ENCODE peak calls at places on chromosome 15, in seven cellular contexts. One of them, this sample, is unnamed.

GRCh38 chr15:40190591-40190990 is 29.7 kb downstream of the BUB1B start:
- DNase-seq in GM19239: no peak
- DNase-seq in neuronal stem cell: no peak
- DNase-seq in stimulated activated CD8-positive, alpha-beta memory T cell treated with anti-CD3 and anti-CD28 coated beads, Interleukin-12 subunit alpha, Interleukin-12 subunit beta, amount 100 ng/mL, for 4 hours: no peak
- DNase-seq in mesenteric fat pad: no peak
- DNase-seq in stimulated activated CD4-positive, alpha-beta T cell treated with anti-CD3 and anti-CD28 coated beads, Interleukin-2, amount 100 ng/mL, for 48 hours: no peak
- DNase-seq in iPS-NIHi11: no peak
- DNase-seq in this sample: no peak

GRCh38 chr15:55615445-55615844 is 27.3 kb upstream of the PYGO1 start:
- DNase-seq in GM19239: no peak
- DNase-seq in neuronal stem cell: no peak
- DNase-seq in stimulated activated CD8-positive, alpha-beta memory T cell treated with anti-CD3 and anti-CD28 coated beads, Interleukin-12 subunit alpha, Interleukin-12 subunit beta, amount 100 ng/mL, for 4 hours: no peak
- DNase-seq in mesenteric fat pad: no peak
- DNase-seq in stimulated activated CD4-positive, alpha-beta T cell treated with anti-CD3 and anti-CD28 coated beads, Interleukin-2, amount 100 ng/mL, for 48 hours: no peak
- DNase-seq in iPS-NIHi11: no peak
- DNase-seq in this sample: no peak

GRCh38 chr15:48325400-48325799 is 5.8 kb upstream of the DUT start:
- DNase-seq in GM19239: no peak
- DNase-seq in neuronal stem cell: no peak
- DNase-seq in stimulated activated CD8-positive, alpha-beta memory T cell treated with anti-CD3 and anti-CD28 coated beads, Interleukin-12 subunit alpha, Interleukin-12 subunit beta, amount 100 ng/mL, for 4 hours: no peak
- DNase-seq in mesenteric fat pad: no peak
- DNase-seq in stimulated activated CD4-positive, alpha-beta T cell treated with anti-CD3 and anti-CD28 coated beads, Interleukin-2, amount 100 ng/mL, for 48 hours: no peak
- DNase-seq in iPS-NIHi11: no peak
- DNase-seq in this sample: no peak

GRCh38 chr15:95669146-95669922 is 661.2 kb upstream of the NR2F2 start:
- DNase-seq in GM19239: no peak
- DNase-seq in neuronal stem cell: no peak
- DNase-seq in stimulated activated CD8-positive, alpha-beta memory T cell treated with anti-CD3 and anti-CD28 coated beads, Interleukin-12 subunit alpha, Interleukin-12 subunit beta, amount 100 ng/mL, for 4 hours: no peak
- DNase-seq in mesenteric fat pad: no peak
- DNase-seq in stimulated activated CD4-positive, alpha-beta T cell treated with anti-CD3 and anti-CD28 coated beads, Interleukin-2, amount 100 ng/mL, for 48 hours: no peak
- DNase-seq in iPS-NIHi11: no peak
- DNase-seq in this sample: no peak

GRCh38 chr15:74406992-74407705 is 26.6 kb downstream of the SEMA7A start:
- DNase-seq in GM19239: no peak
- DNase-seq in neuronal stem cell: peak; percentile 56
- DNase-seq in stimulated activated CD8-positive, alpha-beta memory T cell treated with anti-CD3 and anti-CD28 coated beads, Interleukin-12 subunit alpha, Interleukin-12 subunit beta, amount 100 ng/mL, for 4 hours: no peak
- DNase-seq in mesenteric fat pad: no peak
- DNase-seq in stimulated activated CD4-positive, alpha-beta T cell treated with anti-CD3 and anti-CD28 coated beads, Interleukin-2, amount 100 ng/mL, for 48 hours: no peak
- DNase-seq in iPS-NIHi11: peak; percentile 84
- DNase-seq in this sample: no peak

GRCh38 chr15:78264304-78265136 is at the start of gene DNAJA4:
- DNase-seq in GM19239: peak; percentile 57
- DNase-seq in neuronal stem cell: no peak
- DNase-seq in stimulated activated CD8-positive, alpha-beta memory T cell treated with anti-CD3 and anti-CD28 coated beads, Interleukin-12 subunit alpha, Interleukin-12 subunit beta, amount 100 ng/mL, for 4 hours: peak; percentile 48
- DNase-seq in mesenteric fat pad: no peak
- DNase-seq in stimulated activated CD4-positive, alpha-beta T cell treated with anti-CD3 and anti-CD28 coated beads, Interleukin-2, amount 100 ng/mL, for 48 hours: peak; percentile 47
- DNase-seq in iPS-NIHi11: peak; percentile 77
- DNase-seq in this sample: peak; percentile 54

GRCh38 chr15:63948971-63949370 is 97.3 kb downstream of the DAPK2 start:
- DNase-seq in GM19239: no peak
- DNase-seq in neuronal stem cell: no peak
- DNase-seq in stimulated activated CD8-positive, alpha-beta memory T cell treated with anti-CD3 and anti-CD28 coated beads, Interleukin-12 subunit alpha, Interleukin-12 subunit beta, amount 100 ng/mL, for 4 hours: no peak
- DNase-seq in mesenteric fat pad: no peak
- DNase-seq in stimulated activated CD4-positive, alpha-beta T cell treated with anti-CD3 and anti-CD28 coated beads, Interleukin-2, amount 100 ng/mL, for 48 hours: no peak
- DNase-seq in iPS-NIHi11: no peak
- DNase-seq in this sample: no peak

GRCh38 chr15:101108458-101108775 is 143.4 kb downstream of the CHSY1 start:
- DNase-seq in GM19239: no peak
- DNase-seq in neuronal stem cell: no peak
- DNase-seq in stimulated activated CD8-positive, alpha-beta memory T cell treated with anti-CD3 and anti-CD28 coated beads, Interleukin-12 subunit alpha, Interleukin-12 subunit beta, amount 100 ng/mL, for 4 hours: no peak
- DNase-seq in mesenteric fat pad: no peak
- DNase-seq in stimulated activated CD4-positive, alpha-beta T cell treated with anti-CD3 and anti-CD28 coated beads, Interleukin-2, amount 100 ng/mL, for 48 hours: no peak
- DNase-seq in iPS-NIHi11: no peak
- DNase-seq in this sample: no peak

GRCh38 chr15:77107531-77108355 is 36.8 kb upstream of the TSPAN3 start:
- DNase-seq in GM19239: peak; percentile 40
- DNase-seq in neuronal stem cell: peak; percentile 53
- DNase-seq in stimulated activated CD8-positive, alpha-beta memory T cell treated with anti-CD3 and anti-CD28 coated beads, Interleukin-12 subunit alpha, Interleukin-12 subunit beta, amount 100 ng/mL, for 4 hours: no peak
- DNase-seq in mesenteric fat pad: no peak
- DNase-seq in stimulated activated CD4-positive, alpha-beta T cell treated with anti-CD3 and anti-CD28 coated beads, Interleukin-2, amount 100 ng/mL, for 48 hours: peak; percentile 17
- DNase-seq in iPS-NIHi11: peak; percentile 82
- DNase-seq in this sample: no peak

GRCh38 chr15:84702961-84703482 is 12.9 kb downstream of the SEC11A start:
- DNase-seq in GM19239: no peak
- DNase-seq in neuronal stem cell: no peak
- DNase-seq in stimulated activated CD8-positive, alpha-beta memory T cell treated with anti-CD3 and anti-CD28 coated beads, Interleukin-12 subunit alpha, Interleukin-12 subunit beta, amount 100 ng/mL, for 4 hours: no peak
- DNase-seq in mesenteric fat pad: no peak
- DNase-seq in stimulated activated CD4-positive, alpha-beta T cell treated with anti-CD3 and anti-CD28 coated beads, Interleukin-2, amount 100 ng/mL, for 48 hours: no peak
- DNase-seq in iPS-NIHi11: no peak
- DNase-seq in this sample: no peak

GRCh38 chr15:64808785-64809453 is 16.5 kb downstream of the PIF1 start:
- DNase-seq in GM19239: no peak
- DNase-seq in neuronal stem cell: no peak
- DNase-seq in stimulated activated CD8-positive, alpha-beta memory T cell treated with anti-CD3 and anti-CD28 coated beads, Interleukin-12 subunit alpha, Interleukin-12 subunit beta, amount 100 ng/mL, for 4 hours: no peak
- DNase-seq in mesenteric fat pad: no peak
- DNase-seq in stimulated activated CD4-positive, alpha-beta T cell treated with anti-CD3 and anti-CD28 coated beads, Interleukin-2, amount 100 ng/mL, for 48 hours: no peak
- DNase-seq in iPS-NIHi11: peak; percentile 58
- DNase-seq in this sample: no peak

GRCh38 chr15:83654379-83655236 is 685 bp downstream of the ADAMTSL3 start:
- DNase-seq in GM19239: no peak
- DNase-seq in neuronal stem cell: no peak
- DNase-seq in stimulated activated CD8-positive, alpha-beta memory T cell treated with anti-CD3 and anti-CD28 coated beads, Interleukin-12 subunit alpha, Interleukin-12 subunit beta, amount 100 ng/mL, for 4 hours: no peak
- DNase-seq in mesenteric fat pad: no peak
- DNase-seq in stimulated activated CD4-positive, alpha-beta T cell treated with anti-CD3 and anti-CD28 coated beads, Interleukin-2, amount 100 ng/mL, for 48 hours: no peak
- DNase-seq in iPS-NIHi11: peak; percentile 66
- DNase-seq in this sample: no peak

GRCh38 chr15:83323296-83323711 is 38.8 kb upstream of the BNC1 start:
- DNase-seq in GM19239: no peak
- DNase-seq in neuronal stem cell: no peak
- DNase-seq in stimulated activated CD8-positive, alpha-beta memory T cell treated with anti-CD3 and anti-CD28 coated beads, Interleukin-12 subunit alpha, Interleukin-12 subunit beta, amount 100 ng/mL, for 4 hours: no peak
- DNase-seq in mesenteric fat pad: no peak
- DNase-seq in stimulated activated CD4-positive, alpha-beta T cell treated with anti-CD3 and anti-CD28 coated beads, Interleukin-2, amount 100 ng/mL, for 48 hours: no peak
- DNase-seq in iPS-NIHi11: no peak
- DNase-seq in this sample: no peak

GRCh38 chr15:37035349-37035748 is 65.0 kb downstream of the MEIS2 start:
- DNase-seq in GM19239: no peak
- DNase-seq in neuronal stem cell: no peak
- DNase-seq in stimulated activated CD8-positive, alpha-beta memory T cell treated with anti-CD3 and anti-CD28 coated beads, Interleukin-12 subunit alpha, Interleukin-12 subunit beta, amount 100 ng/mL, for 4 hours: no peak
- DNase-seq in mesenteric fat pad: no peak
- DNase-seq in stimulated activated CD4-positive, alpha-beta T cell treated with anti-CD3 and anti-CD28 coated beads, Interleukin-2, amount 100 ng/mL, for 48 hours: no peak
- DNase-seq in iPS-NIHi11: no peak
- DNase-seq in this sample: no peak

GRCh38 chr15:74384566-74385441 is 17.4 kb upstream of the CYP11A1 start:
- DNase-seq in GM19239: peak; percentile 78
- DNase-seq in neuronal stem cell: no peak
- DNase-seq in stimulated activated CD8-positive, alpha-beta memory T cell treated with anti-CD3 and anti-CD28 coated beads, Interleukin-12 subunit alpha, Interleukin-12 subunit beta, amount 100 ng/mL, for 4 hours: no peak
- DNase-seq in mesenteric fat pad: no peak
- DNase-seq in stimulated activated CD4-positive, alpha-beta T cell treated with anti-CD3 and anti-CD28 coated beads, Interleukin-2, amount 100 ng/mL, for 48 hours: no peak
- DNase-seq in iPS-NIHi11: no peak
- DNase-seq in this sample: no peak

GRCh38 chr15:63044077-63044644 is 1.6 kb downstream of the TPM1 start:
- DNase-seq in GM19239: no peak
- DNase-seq in neuronal stem cell: no peak
- DNase-seq in stimulated activated CD8-positive, alpha-beta memory T cell treated with anti-CD3 and anti-CD28 coated beads, Interleukin-12 subunit alpha, Interleukin-12 subunit beta, amount 100 ng/mL, for 4 hours: no peak
- DNase-seq in mesenteric fat pad: no peak
- DNase-seq in stimulated activated CD4-positive, alpha-beta T cell treated with anti-CD3 and anti-CD28 coated beads, Interleukin-2, amount 100 ng/mL, for 48 hours: no peak
- DNase-seq in iPS-NIHi11: no peak
- DNase-seq in this sample: no peak

GRCh38 chr15:42118650-42119531 is 24.5 kb upstream of the PLA2G4D start:
- DNase-seq in GM19239: no peak
- DNase-seq in neuronal stem cell: no peak
- DNase-seq in stimulated activated CD8-positive, alpha-beta memory T cell treated with anti-CD3 and anti-CD28 coated beads, Interleukin-12 subunit alpha, Interleukin-12 subunit beta, amount 100 ng/mL, for 4 hours: no peak
- DNase-seq in mesenteric fat pad: no peak
- DNase-seq in stimulated activated CD4-positive, alpha-beta T cell treated with anti-CD3 and anti-CD28 coated beads, Interleukin-2, amount 100 ng/mL, for 48 hours: no peak
- DNase-seq in iPS-NIHi11: peak; percentile 50
- DNase-seq in this sample: no peak

GRCh38 chr15:96072821-96073220 is 257.7 kb upstream of the NR2F2 start:
- DNase-seq in GM19239: no peak
- DNase-seq in neuronal stem cell: no peak
- DNase-seq in stimulated activated CD8-positive, alpha-beta memory T cell treated with anti-CD3 and anti-CD28 coated beads, Interleukin-12 subunit alpha, Interleukin-12 subunit beta, amount 100 ng/mL, for 4 hours: no peak
- DNase-seq in mesenteric fat pad: no peak
- DNase-seq in stimulated activated CD4-positive, alpha-beta T cell treated with anti-CD3 and anti-CD28 coated beads, Interleukin-2, amount 100 ng/mL, for 48 hours: no peak
- DNase-seq in iPS-NIHi11: no peak
- DNase-seq in this sample: no peak

GRCh38 chr15:73996939-73997338 is 2.4 kb downstream of the PML start:
- DNase-seq in GM19239: peak; percentile 52
- DNase-seq in neuronal stem cell: no peak
- DNase-seq in stimulated activated CD8-positive, alpha-beta memory T cell treated with anti-CD3 and anti-CD28 coated beads, Interleukin-12 subunit alpha, Interleukin-12 subunit beta, amount 100 ng/mL, for 4 hours: no peak
- DNase-seq in mesenteric fat pad: no peak
- DNase-seq in stimulated activated CD4-positive, alpha-beta T cell treated with anti-CD3 and anti-CD28 coated beads, Interleukin-2, amount 100 ng/mL, for 48 hours: no peak
- DNase-seq in iPS-NIHi11: no peak
- DNase-seq in this sample: no peak

GRCh38 chr15:44775923-44776322 is 39.6 kb downstream of the TRIM69 start:
- DNase-seq in GM19239: no peak
- DNase-seq in neuronal stem cell: no peak
- DNase-seq in stimulated activated CD8-positive, alpha-beta memory T cell treated with anti-CD3 and anti-CD28 coated beads, Interleukin-12 subunit alpha, Interleukin-12 subunit beta, amount 100 ng/mL, for 4 hours: no peak
- DNase-seq in mesenteric fat pad: no peak
- DNase-seq in stimulated activated CD4-positive, alpha-beta T cell treated with anti-CD3 and anti-CD28 coated beads, Interleukin-2, amount 100 ng/mL, for 48 hours: no peak
- DNase-seq in iPS-NIHi11: no peak
- DNase-seq in this sample: no peak

GRCh38 chr15:63843901-63844317 is 10.2 kb upstream of the HERC1 start:
- DNase-seq in GM19239: no peak
- DNase-seq in neuronal stem cell: no peak
- DNase-seq in stimulated activated CD8-positive, alpha-beta memory T cell treated with anti-CD3 and anti-CD28 coated beads, Interleukin-12 subunit alpha, Interleukin-12 subunit beta, amount 100 ng/mL, for 4 hours: no peak
- DNase-seq in mesenteric fat pad: no peak
- DNase-seq in stimulated activated CD4-positive, alpha-beta T cell treated with anti-CD3 and anti-CD28 coated beads, Interleukin-2, amount 100 ng/mL, for 48 hours: no peak
- DNase-seq in iPS-NIHi11: peak; percentile 30
- DNase-seq in this sample: no peak

GRCh38 chr15:28110416-28110975 is 11.4 kb upstream of the OCA2 start:
- DNase-seq in GM19239: no peak
- DNase-seq in neuronal stem cell: no peak
- DNase-seq in stimulated activated CD8-positive, alpha-beta memory T cell treated with anti-CD3 and anti-CD28 coated beads, Interleukin-12 subunit alpha, Interleukin-12 subunit beta, amount 100 ng/mL, for 4 hours: no peak
- DNase-seq in mesenteric fat pad: peak; percentile 26
- DNase-seq in stimulated activated CD4-positive, alpha-beta T cell treated with anti-CD3 and anti-CD28 coated beads, Interleukin-2, amount 100 ng/mL, for 48 hours: no peak
- DNase-seq in iPS-NIHi11: no peak
- DNase-seq in this sample: no peak

GRCh38 chr15:64466408-64467116 is 6.2 kb downstream of the ZNF609 start:
- DNase-seq in GM19239: no peak
- DNase-seq in neuronal stem cell: no peak
- DNase-seq in stimulated activated CD8-positive, alpha-beta memory T cell treated with anti-CD3 and anti-CD28 coated beads, Interleukin-12 subunit alpha, Interleukin-12 subunit beta, amount 100 ng/mL, for 4 hours: no peak
- DNase-seq in mesenteric fat pad: no peak
- DNase-seq in stimulated activated CD4-positive, alpha-beta T cell treated with anti-CD3 and anti-CD28 coated beads, Interleukin-2, amount 100 ng/mL, for 48 hours: no peak
- DNase-seq in iPS-NIHi11: peak; percentile 16
- DNase-seq in this sample: no peak

GRCh38 chr15:53549697-53550315 is 209.7 kb downstream of the WDR72 start:
- DNase-seq in GM19239: no peak
- DNase-seq in neuronal stem cell: no peak
- DNase-seq in stimulated activated CD8-positive, alpha-beta memory T cell treated with anti-CD3 and anti-CD28 coated beads, Interleukin-12 subunit alpha, Interleukin-12 subunit beta, amount 100 ng/mL, for 4 hours: no peak
- DNase-seq in mesenteric fat pad: no peak
- DNase-seq in stimulated activated CD4-positive, alpha-beta T cell treated with anti-CD3 and anti-CD28 coated beads, Interleukin-2, amount 100 ng/mL, for 48 hours: no peak
- DNase-seq in iPS-NIHi11: no peak
- DNase-seq in this sample: no peak

GRCh38 chr15:76994971-76995945 is at the start of gene PSTPIP1:
- DNase-seq in GM19239: peak; percentile 56
- DNase-seq in neuronal stem cell: no peak
- DNase-seq in stimulated activated CD8-positive, alpha-beta memory T cell treated with anti-CD3 and anti-CD28 coated beads, Interleukin-12 subunit alpha, Interleukin-12 subunit beta, amount 100 ng/mL, for 4 hours: no peak
- DNase-seq in mesenteric fat pad: peak; percentile 88
- DNase-seq in stimulated activated CD4-positive, alpha-beta T cell treated with anti-CD3 and anti-CD28 coated beads, Interleukin-2, amount 100 ng/mL, for 48 hours: peak; percentile 62
- DNase-seq in iPS-NIHi11: no peak
- DNase-seq in this sample: peak; percentile 60

GRCh38 chr15:49620174-49620573 is 444 bp downstream of the FAM227B start:
- DNase-seq in GM19239: no peak
- DNase-seq in neuronal stem cell: no peak
- DNase-seq in stimulated activated CD8-positive, alpha-beta memory T cell treated with anti-CD3 and anti-CD28 coated beads, Interleukin-12 subunit alpha, Interleukin-12 subunit beta, amount 100 ng/mL, for 4 hours: no peak
- DNase-seq in mesenteric fat pad: no peak
- DNase-seq in stimulated activated CD4-positive, alpha-beta T cell treated with anti-CD3 and anti-CD28 coated beads, Interleukin-2, amount 100 ng/mL, for 48 hours: no peak
- DNase-seq in iPS-NIHi11: no peak
- DNase-seq in this sample: no peak

GRCh38 chr15:59410448-59410896 is 27.5 kb upstream of the FAM81A start:
- DNase-seq in GM19239: no peak
- DNase-seq in neuronal stem cell: no peak
- DNase-seq in stimulated activated CD8-positive, alpha-beta memory T cell treated with anti-CD3 and anti-CD28 coated beads, Interleukin-12 subunit alpha, Interleukin-12 subunit beta, amount 100 ng/mL, for 4 hours: no peak
- DNase-seq in mesenteric fat pad: no peak
- DNase-seq in stimulated activated CD4-positive, alpha-beta T cell treated with anti-CD3 and anti-CD28 coated beads, Interleukin-2, amount 100 ng/mL, for 48 hours: no peak
- DNase-seq in iPS-NIHi11: no peak
- DNase-seq in this sample: no peak

GRCh38 chr15:87619161-87619960 is 637.2 kb downstream of the NTRK3 start:
- DNase-seq in GM19239: no peak
- DNase-seq in neuronal stem cell: no peak
- DNase-seq in stimulated activated CD8-positive, alpha-beta memory T cell treated with anti-CD3 and anti-CD28 coated beads, Interleukin-12 subunit alpha, Interleukin-12 subunit beta, amount 100 ng/mL, for 4 hours: no peak
- DNase-seq in mesenteric fat pad: no peak
- DNase-seq in stimulated activated CD4-positive, alpha-beta T cell treated with anti-CD3 and anti-CD28 coated beads, Interleukin-2, amount 100 ng/mL, for 48 hours: no peak
- DNase-seq in iPS-NIHi11: no peak
- DNase-seq in this sample: no peak

This sample was measured in natural killer cell.